ENCODE peak calls at places on chromosomes 11 and 22, in seven cellular contexts. One of them, this sample, is unnamed.

GRCh38 chr11:100863080-100863581 is 176.0 kb downstream of the ARHGAP42 start:
- DNase-seq in heart left ventricle: peak; percentile 59
- DNase-seq in mesendoderm: peak; percentile 64
- DNase-seq in cardiac muscle cell: peak; percentile 78
- DNase-seq in neuronal stem cell: peak; percentile 8
- DNase-seq in psoas muscle: no peak
- DNase-seq in epithelial cell of esophagus: peak; percentile 24
- DNase-seq in this sample: peak; percentile 37

GRCh38 chr11:106466441-106467190 is 389.2 kb downstream of the AASDHPPT start:
- DNase-seq in heart left ventricle: no peak
- DNase-seq in mesendoderm: no peak
- DNase-seq in cardiac muscle cell: no peak
- DNase-seq in neuronal stem cell: no peak
- DNase-seq in psoas muscle: no peak
- DNase-seq in epithelial cell of esophagus: peak; percentile 74
- DNase-seq in this sample: no peak

GRCh38 chr22:40911772-40912171 is 39.4 kb upstream of the RBX1 start:
- DNase-seq in heart left ventricle: no peak
- DNase-seq in mesendoderm: no peak
- DNase-seq in cardiac muscle cell: no peak
- DNase-seq in neuronal stem cell: no peak
- DNase-seq in psoas muscle: no peak
- DNase-seq in epithelial cell of esophagus: no peak
- DNase-seq in this sample: no peak

GRCh38 chr11:32840587-32840986 is 10.9 kb downstream of the PRRG4 start:
- DNase-seq in heart left ventricle: no peak
- DNase-seq in mesendoderm: no peak
- DNase-seq in cardiac muscle cell: no peak
- DNase-seq in neuronal stem cell: no peak
- DNase-seq in psoas muscle: no peak
- DNase-seq in epithelial cell of esophagus: no peak
- DNase-seq in this sample: no peak

GRCh38 chr22:43505896-43506295 is 94.1 kb downstream of the MPPED1 start:
- DNase-seq in heart left ventricle: no peak
- DNase-seq in mesendoderm: no peak
- DNase-seq in cardiac muscle cell: no peak
- DNase-seq in neuronal stem cell: no peak
- DNase-seq in psoas muscle: no peak
- DNase-seq in epithelial cell of esophagus: no peak
- DNase-seq in this sample: no peak

GRCh38 chr22:34878996-34879395 is 187.0 kb upstream of the ISX start:
- DNase-seq in heart left ventricle: no peak
- DNase-seq in mesendoderm: peak; percentile 66
- DNase-seq in cardiac muscle cell: no peak
- DNase-seq in neuronal stem cell: no peak
- DNase-seq in psoas muscle: no peak
- DNase-seq in epithelial cell of esophagus: no peak
- DNase-seq in this sample: no peak

GRCh38 chr11:104764718-104765045 is 133.6 kb downstream of the CASP12 start:
- DNase-seq in heart left ventricle: no peak
- DNase-seq in mesendoderm: no peak
- DNase-seq in cardiac muscle cell: no peak
- DNase-seq in neuronal stem cell: no peak
- DNase-seq in psoas muscle: no peak
- DNase-seq in epithelial cell of esophagus: no peak
- DNase-seq in this sample: no peak

GRCh38 chr11:64619811-64620285 is 28.8 kb downstream of the SLC22A12 start:
- DNase-seq in heart left ventricle: peak; percentile 27
- DNase-seq in mesendoderm: peak; percentile 85
- DNase-seq in cardiac muscle cell: peak; percentile 57
- DNase-seq in neuronal stem cell: no peak
- DNase-seq in psoas muscle: no peak
- DNase-seq in epithelial cell of esophagus: peak; percentile 46
- DNase-seq in this sample: peak; percentile 78

GRCh38 chr11:69403556-69404215 is 77.8 kb upstream of the LINC01488 start:
- DNase-seq in heart left ventricle: no peak
- DNase-seq in mesendoderm: no peak
- DNase-seq in cardiac muscle cell: no peak
- DNase-seq in neuronal stem cell: no peak
- DNase-seq in psoas muscle: no peak
- DNase-seq in epithelial cell of esophagus: peak; percentile 11
- DNase-seq in this sample: no peak

GRCh38 chr11:20116825-20117224 is 43.5 kb downstream of the DBX1 start:
- DNase-seq in heart left ventricle: no peak
- DNase-seq in mesendoderm: no peak
- DNase-seq in cardiac muscle cell: no peak
- DNase-seq in neuronal stem cell: no peak
- DNase-seq in psoas muscle: no peak
- DNase-seq in epithelial cell of esophagus: no peak
- DNase-seq in this sample: no peak

GRCh38 chr11:114416441-114416928 is 16.0 kb downstream of the RBM7 start:
- DNase-seq in heart left ventricle: no peak
- DNase-seq in mesendoderm: no peak
- DNase-seq in cardiac muscle cell: no peak
- DNase-seq in neuronal stem cell: no peak
- DNase-seq in psoas muscle: no peak
- DNase-seq in epithelial cell of esophagus: peak; percentile 93
- DNase-seq in this sample: no peak

GRCh38 chr11:10309163-10310093 is 4.6 kb downstream of the ADM start:
- DNase-seq in heart left ventricle: no peak
- DNase-seq in mesendoderm: peak; percentile 97
- DNase-seq in cardiac muscle cell: no peak
- DNase-seq in neuronal stem cell: no peak
- DNase-seq in psoas muscle: peak; percentile 89
- DNase-seq in epithelial cell of esophagus: peak; percentile 86
- DNase-seq in this sample: no peak

GRCh38 chr22:47655930-47656329 is 893.5 kb downstream of the TBC1D22A start:
- DNase-seq in heart left ventricle: no peak
- DNase-seq in mesendoderm: no peak
- DNase-seq in cardiac muscle cell: no peak
- DNase-seq in neuronal stem cell: no peak
- DNase-seq in psoas muscle: no peak
- DNase-seq in epithelial cell of esophagus: no peak
- DNase-seq in this sample: no peak

GRCh38 chr22:31210830-31211503 is 1.1 kb upstream of the LIMK2 start:
- DNase-seq in heart left ventricle: peak; percentile 65
- DNase-seq in mesendoderm: no peak
- DNase-seq in cardiac muscle cell: no peak
- DNase-seq in neuronal stem cell: no peak
- DNase-seq in psoas muscle: no peak
- DNase-seq in epithelial cell of esophagus: no peak
- DNase-seq in this sample: no peak

DNA sequence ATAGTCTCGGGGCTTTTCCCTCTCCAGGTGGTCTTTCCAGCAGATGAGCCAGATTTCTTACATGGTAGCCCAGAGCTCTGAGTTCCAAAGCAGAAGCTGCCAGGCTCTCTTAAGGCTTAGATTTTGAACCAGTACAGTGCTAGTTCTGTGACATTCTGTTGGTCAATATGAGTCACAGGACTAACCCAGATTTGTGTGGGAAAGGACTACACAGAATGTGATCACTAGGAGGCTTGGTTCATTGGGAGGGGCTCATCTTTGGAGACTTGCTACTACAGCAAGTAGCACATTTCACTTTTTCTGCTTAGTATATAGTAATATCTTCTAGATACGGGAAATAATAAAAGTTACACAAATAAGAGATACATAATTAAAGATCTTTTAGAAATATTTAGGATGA is 24.1 kb downstream of the RNF214 start:
- DNase-seq in heart left ventricle: no peak
- DNase-seq in mesendoderm: no peak
- DNase-seq in cardiac muscle cell: no peak
- DNase-seq in neuronal stem cell: no peak
- DNase-seq in psoas muscle: no peak
- DNase-seq in epithelial cell of esophagus: peak; percentile 71
- DNase-seq in this sample: no peak
- H3K4me3 ChIP-seq in heart left ventricle: no peak overlapping the region
- H3K4me3 ChIP-seq in mesendoderm: no peak overlapping the region
- H3K4me3 ChIP-seq in cardiac muscle cell: no peak overlapping the region
- H3K4me3 ChIP-seq in neuronal stem cell: no peak overlapping the region
- H3K4me3 ChIP-seq in psoas muscle: no peak overlapping the region
- H3K4me3 ChIP-seq in epithelial cell of esophagus: no peak overlapping the region
- H3K4me3 ChIP-seq in this sample: no peak overlapping the region

GRCh38 chr22:39661501-39661841 is 90.9 kb downstream of the CACNA1I start:
- DNase-seq in heart left ventricle: no peak
- DNase-seq in mesendoderm: no peak
- DNase-seq in cardiac muscle cell: no peak
- DNase-seq in neuronal stem cell: no peak
- DNase-seq in psoas muscle: no peak
- DNase-seq in epithelial cell of esophagus: no peak
- DNase-seq in this sample: no peak

GRCh38 chr22:39664485-39665200 is 94.1 kb downstream of the CACNA1I start:
- DNase-seq in heart left ventricle: no peak
- DNase-seq in mesendoderm: peak; percentile 88
- DNase-seq in cardiac muscle cell: peak; percentile 69
- DNase-seq in neuronal stem cell: peak; percentile 62
- DNase-seq in psoas muscle: no peak
- DNase-seq in epithelial cell of esophagus: no peak
- DNase-seq in this sample: no peak

GRCh38 chr22:39663751-39664150 is 93.2 kb downstream of the CACNA1I start:
- DNase-seq in heart left ventricle: no peak
- DNase-seq in mesendoderm: peak; percentile 28
- DNase-seq in cardiac muscle cell: no peak
- DNase-seq in neuronal stem cell: no peak
- DNase-seq in psoas muscle: no peak
- DNase-seq in epithelial cell of esophagus: no peak
- DNase-seq in this sample: no peak

GRCh38 chr22:39661842-39662676 is 91.5 kb downstream of the CACNA1I start:
- DNase-seq in heart left ventricle: no peak
- DNase-seq in mesendoderm: peak; percentile 81
- DNase-seq in cardiac muscle cell: peak; percentile 48
- DNase-seq in neuronal stem cell: no peak
- DNase-seq in psoas muscle: no peak
- DNase-seq in epithelial cell of esophagus: peak; percentile 31
- DNase-seq in this sample: no peak

DNA sequence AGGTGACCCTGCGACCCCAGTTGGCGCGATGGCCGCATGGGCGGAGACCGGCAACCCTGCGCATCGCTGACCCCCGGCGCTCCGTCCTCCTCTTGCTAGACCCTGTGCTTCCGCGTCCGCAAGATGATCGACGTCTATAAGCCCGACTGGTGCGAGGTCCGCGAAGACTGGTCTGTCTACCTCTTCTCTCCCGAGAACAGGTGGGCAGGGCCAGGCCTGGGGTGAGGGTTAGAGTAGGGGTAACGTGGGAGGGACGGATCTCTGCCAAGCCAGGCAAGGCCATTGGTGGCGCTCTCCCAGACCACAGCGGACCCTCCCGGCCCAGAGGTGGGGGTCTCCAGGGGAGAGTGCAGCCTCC is 92.1 kb downstream of the CACNA1I start:
- DNase-seq in heart left ventricle: no peak
- DNase-seq in mesendoderm: peak; percentile 32
- DNase-seq in cardiac muscle cell: no peak
- DNase-seq in neuronal stem cell: no peak
- DNase-seq in psoas muscle: no peak
- DNase-seq in epithelial cell of esophagus: no peak
- DNase-seq in this sample: no peak
- H3K4me3 ChIP-seq in heart left ventricle: no peak overlapping the region
- H3K4me3 ChIP-seq in mesendoderm: no peak overlapping the region
- H3K4me3 ChIP-seq in cardiac muscle cell: peak overlapping the region; percentile 27
- H3K4me3 ChIP-seq in neuronal stem cell: peak overlapping the region; percentile 4
- H3K4me3 ChIP-seq in psoas muscle: no peak overlapping the region
- H3K4me3 ChIP-seq in epithelial cell of esophagus: no peak overlapping the region
- H3K4me3 ChIP-seq in this sample: no peak overlapping the region

GRCh38 chr11:46216040-46216764 is 61.3 kb upstream of the CREB3L1 start:
- DNase-seq in heart left ventricle: no peak
- DNase-seq in mesendoderm: no peak
- DNase-seq in cardiac muscle cell: no peak
- DNase-seq in neuronal stem cell: no peak
- DNase-seq in psoas muscle: no peak
- DNase-seq in epithelial cell of esophagus: no peak
- DNase-seq in this sample: no peak
- H3K4me3 ChIP-seq in heart left ventricle: no peak overlapping the region
- H3K4me3 ChIP-seq in mesendoderm: no peak overlapping the region
- H3K4me3 ChIP-seq in cardiac muscle cell: no peak overlapping the region
- H3K4me3 ChIP-seq in neuronal stem cell: no peak overlapping the region
- H3K4me3 ChIP-seq in psoas muscle: peak overlapping the region; percentile 27
- H3K4me3 ChIP-seq in epithelial cell of esophagus: no peak overlapping the region
- H3K4me3 ChIP-seq in this sample: no peak overlapping the region

DNA sequence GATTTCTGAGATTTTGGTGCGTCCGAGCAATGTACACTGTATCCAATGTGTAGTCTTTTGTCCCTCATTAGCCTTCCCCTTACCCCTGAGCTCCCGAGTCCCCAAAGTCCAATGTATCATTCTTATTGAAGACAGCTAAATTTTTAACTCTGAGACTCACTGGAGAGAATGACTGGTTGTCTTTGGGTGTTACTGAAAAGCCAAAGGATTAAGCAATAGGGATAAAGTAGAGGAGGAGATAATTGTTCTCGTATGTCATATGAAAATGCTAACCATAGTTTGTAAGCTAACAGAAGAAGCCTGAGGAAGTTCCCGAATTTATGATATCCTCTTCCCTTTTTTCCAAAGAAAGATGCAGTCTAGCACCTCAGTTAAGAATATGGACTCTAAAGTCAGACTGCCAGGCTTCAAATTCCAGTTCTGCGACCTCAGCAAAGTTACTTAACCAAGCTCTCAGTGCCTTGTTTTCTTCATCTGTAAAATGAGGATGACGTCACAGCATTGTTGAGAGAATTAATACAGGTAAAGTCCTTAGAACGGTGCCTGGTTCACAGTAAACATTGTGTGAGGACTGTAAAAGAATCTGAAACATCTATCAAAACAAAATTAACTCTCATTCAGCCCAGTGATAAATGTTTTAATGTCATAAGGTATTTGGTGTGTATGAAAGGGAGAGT is 1.6 kb upstream of the MSANTD2 start:
- DNase-seq in heart left ventricle: no peak
- DNase-seq in mesendoderm: peak; percentile 51
- DNase-seq in cardiac muscle cell: no peak
- DNase-seq in neuronal stem cell: no peak
- DNase-seq in psoas muscle: no peak
- DNase-seq in epithelial cell of esophagus: peak; percentile 32
- DNase-seq in this sample: no peak
- H3K4me3 ChIP-seq in heart left ventricle: no peak overlapping the region
- H3K4me3 ChIP-seq in mesendoderm: no peak overlapping the region
- H3K4me3 ChIP-seq in cardiac muscle cell: no peak overlapping the region
- H3K4me3 ChIP-seq in neuronal stem cell: no peak overlapping the region
- H3K4me3 ChIP-seq in psoas muscle: peak overlapping the region; percentile 98
- H3K4me3 ChIP-seq in epithelial cell of esophagus: no peak overlapping the region
- H3K4me3 ChIP-seq in this sample: no peak overlapping the region

GRCh38 chr11:7019500-7020182 is 505 bp downstream of the ZNF214 start:
- DNase-seq in heart left ventricle: peak; percentile 18
- DNase-seq in mesendoderm: peak; percentile 46
- DNase-seq in cardiac muscle cell: peak; percentile 58
- DNase-seq in neuronal stem cell: no peak
- DNase-seq in psoas muscle: peak; percentile 53
- DNase-seq in epithelial cell of esophagus: no peak
- DNase-seq in this sample: no peak
- H3K4me3 ChIP-seq in heart left ventricle: peak overlapping the region; percentile 46
- H3K4me3 ChIP-seq in mesendoderm: peak overlapping the region; percentile 98
- H3K4me3 ChIP-seq in cardiac muscle cell: peak overlapping the region; percentile 68
- H3K4me3 ChIP-seq in neuronal stem cell: peak overlapping the region; percentile 89
- H3K4me3 ChIP-seq in psoas muscle: peak overlapping the region; percentile 73
- H3K4me3 ChIP-seq in epithelial cell of esophagus: peak overlapping the region; percentile 59
- H3K4me3 ChIP-seq in this sample: no peak overlapping the region